ENCODE peak calls at places on chromosomes 7 and 10, in five cellular contexts. Q is left ventricle myocardium inferior, T is stomach, W is prostate gland, V is uterus. F is an unnamed sample.
A peak's percentile ranks its signal among the peaks of the same experiment; 100 is the strongest.

GRCh38 chr10:43846187-43846680 is 197.6 kb upstream of the ZNF32 start:
- DNase-seq in W (no peak), V (no peak), Q (peak; percentile 45), T (no peak), F (no peak)

GRCh38 chr7:129949292-129950133 is 3.2 kb downstream of the UBE2H start:
- DNase-seq in W (peak; percentile 25), T (no peak), V (no peak), Q (no peak), F (no peak)

GRCh38 chr7:44072364-44073231 is 7.2 kb upstream of the PGAM2 start:
- DNase-seq in T (peak; percentile 65), W (peak; percentile 31), V (peak; percentile 76), Q (peak; percentile 82), F (peak; percentile 70)

GRCh38 chr7:130995252-130996081 is 261.5 kb upstream of the KLF14 start:
- DNase-seq in W (peak; percentile 32), T (peak; percentile 65), Q (no peak), V (no peak), F (no peak)

GRCh38 chr7:128739990-128740682 is 977 bp downstream of the CALU start:
- DNase-seq in W (no peak), V (no peak), T (no peak), Q (no peak), F (no peak)

GRCh38 chr10:104340099-104340594 is 1.9 kb upstream of the ITPRIP start:
- DNase-seq in V (no peak), Q (no peak), W (no peak), T (no peak), F (no peak)

GRCh38 chr10:73576178-73576889 is 14.8 kb downstream of the USP54 start:
- DNase-seq in V (peak; percentile 32), T (peak; percentile 46), W (peak; percentile 76), Q (no peak), F (no peak)

GRCh38 chr7:92179393-92179924 is 517 bp upstream of the LRRD1 start:
- DNase-seq in W (no peak), V (no peak), Q (no peak), T (no peak), F (no peak)

GRCh38 chr7:33423646-33424020 is 294.3 kb downstream of the BBS9 start:
- DNase-seq in V (no peak), W (no peak), Q (no peak), T (no peak), F (no peak)

GRCh38 chr7:46215987-46216567 is 295.0 kb upstream of the IGFBP3 start:
- DNase-seq in W (peak; percentile 36), Q (peak; percentile 37), T (peak; percentile 67), V (no peak), F (peak; percentile 52)

GRCh38 chr7:156423876-156424275 is 216.7 kb upstream of the RNF32 start:
- DNase-seq in Q (no peak), T (no peak), W (no peak), V (no peak), F (no peak)

GRCh38 chr10:8044908-8045727 is 9.4 kb upstream of the GATA3 start:
- DNase-seq in Q (no peak), T (no peak), W (no peak), V (no peak), F (no peak)

GRCh38 chr7:539731-540411 is 20.2 kb upstream of the PDGFA start:
- DNase-seq in V (no peak), Q (no peak), W (peak; percentile 90), T (peak; percentile 56), F (peak; percentile 72)

GRCh38 chr10:776772-777171 is 87.3 kb upstream of the DIP2C start:
- DNase-seq in Q (no peak), T (peak; percentile 24), W (no peak), V (no peak), F (no peak)

GRCh38 chr7:51075681-51076580 is 240.7 kb downstream of the COBL start:
- DNase-seq in T (no peak), W (no peak), V (no peak), Q (no peak), F (no peak)

GRCh38 chr10:98528166-98528784 is 81.5 kb upstream of the HPS1 start:
- DNase-seq in W (no peak), V (no peak), Q (no peak), T (no peak), F (no peak)

GRCh38 chr7:34659676-34660075 is 1.7 kb downstream of the NPSR1 start:
- DNase-seq in T (no peak), V (no peak), W (no peak), Q (no peak), F (no peak)

GRCh38 chr10:75726522-75727493 is 295.4 kb downstream of the LRMDA start:
- DNase-seq in W (no peak), Q (no peak), V (no peak), T (no peak), F (no peak)

GRCh38 chr7:36082910-36083309 is 70.1 kb upstream of the EEPD1 start:
- DNase-seq in V (no peak), T (no peak), Q (no peak), W (no peak), F (no peak)

GRCh38 chr7:129492406-129492805 is 9.9 kb upstream of the SMKR1 start:
- DNase-seq in Q (no peak), W (no peak), T (no peak), V (no peak), F (no peak)

DNA sequence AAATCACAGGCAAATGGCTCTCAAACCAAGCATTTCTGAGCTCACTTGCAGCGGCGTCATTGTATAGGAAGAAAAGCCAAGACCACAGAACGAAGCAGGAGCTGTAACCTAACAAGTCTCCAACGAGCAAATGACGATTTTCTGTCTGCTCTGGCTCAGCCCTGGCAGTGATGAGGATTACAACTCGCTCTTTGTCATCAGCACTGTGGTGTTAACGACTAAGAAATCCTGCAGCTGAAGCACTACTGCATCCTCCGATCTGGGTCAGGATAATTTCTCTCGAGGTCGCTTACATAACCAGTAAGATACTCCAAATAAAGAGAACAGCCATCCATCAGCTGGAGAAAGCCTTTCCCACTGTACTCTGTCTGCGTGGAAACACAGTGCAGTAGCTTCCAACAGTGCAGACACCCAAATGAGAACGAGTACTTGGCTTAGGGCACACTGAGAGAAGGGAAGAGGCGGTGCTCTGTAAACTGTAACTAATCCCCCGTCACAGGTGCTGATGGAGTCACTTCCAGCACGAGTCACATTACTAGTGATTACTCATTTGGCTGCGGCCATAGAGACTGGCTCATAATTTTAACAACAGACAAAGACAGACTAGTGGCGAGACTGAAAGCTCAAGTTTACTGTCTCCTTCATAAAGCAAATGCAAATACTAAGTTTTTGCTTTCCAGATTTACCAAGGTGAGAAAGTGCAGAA is 135.8 kb downstream of the NRBF2 start:
- DNase-seq in Q (peak; percentile 65), T (peak; percentile 82), W (peak; percentile 92), V (peak; percentile 75), F (peak; percentile 70)
- TF ChIP-seq CTCF in Q (peak; percentile 59), T (peak; percentile 45), W (no peak), V (no peak), F (peak; percentile 32)

GRCh38 chr7:1604383-1604782 is 34.6 kb upstream of the PSMG3 start:
- DNase-seq in T (no peak), Q (no peak), V (no peak), W (no peak), F (no peak)

GRCh38 chr7:1607686-1608085 is 37.9 kb upstream of the PSMG3 start:
- DNase-seq in Q (no peak), W (no peak), V (no peak), T (no peak), F (no peak)

GRCh38 chr7:1608318-1608717 is 38.5 kb upstream of the PSMG3 start:
- DNase-seq in T (no peak), W (no peak), V (no peak), Q (no peak), F (no peak)

GRCh38 chr7:1610013-1610677 is 40.3 kb upstream of the PSMG3 start:
- DNase-seq in Q (no peak), V (no peak), W (no peak), T (no peak), F (no peak)

DNA sequence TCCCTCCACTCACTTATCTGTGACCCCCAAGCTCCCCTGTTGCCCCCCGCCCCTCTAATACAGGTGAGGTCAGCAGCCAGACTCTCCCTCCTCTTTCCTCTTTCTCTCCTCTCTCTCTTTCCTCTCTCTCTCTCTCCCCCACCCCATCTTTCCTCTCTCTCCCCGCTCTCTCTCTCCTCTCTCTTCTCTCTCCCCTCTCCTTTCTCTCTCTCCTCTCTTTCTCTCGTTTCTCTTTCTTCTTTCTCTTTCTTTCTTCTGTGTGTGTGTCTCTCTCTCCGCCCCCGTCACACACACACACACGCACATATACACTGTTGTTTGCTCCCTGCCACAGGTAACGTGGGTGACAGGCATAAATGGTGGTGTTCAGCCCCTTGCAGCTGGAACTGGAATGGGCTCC is 37.2 kb upstream of the PSMG3 start:
- DNase-seq in Q (no peak), W (no peak), V (no peak), T (no peak), F (no peak)
- H3K9me3 ChIP-seq in Q (no peaks in the 10 kb centered on the region), W (no peaks in the 10 kb centered on the region), V (no peaks in the 10 kb centered on the region), T (no peaks in the 10 kb centered on the region), F (no peaks in the 10 kb centered on the region)

GRCh38 chr7:39410582-39410981 is 155.6 kb upstream of the YAE1 start:
- DNase-seq in Q (no peak), T (no peak), W (no peak), V (no peak), F (no peak)

GRCh38 chr7:39416866-39417265 is 149.3 kb upstream of the YAE1 start:
- DNase-seq in W (no peak), Q (no peak), V (no peak), T (no peak), F (no peak)

GRCh38 chr7:39414669-39415035 is 151.6 kb upstream of the YAE1 start:
- DNase-seq in Q (no peak), V (no peak), W (no peak), T (no peak), F (no peak)

GRCh38 chr7:39415091-39415820 is 150.9 kb upstream of the YAE1 start:
- DNase-seq in T (no peak), V (no peak), Q (no peak), W (no peak), F (no peak)

DNA sequence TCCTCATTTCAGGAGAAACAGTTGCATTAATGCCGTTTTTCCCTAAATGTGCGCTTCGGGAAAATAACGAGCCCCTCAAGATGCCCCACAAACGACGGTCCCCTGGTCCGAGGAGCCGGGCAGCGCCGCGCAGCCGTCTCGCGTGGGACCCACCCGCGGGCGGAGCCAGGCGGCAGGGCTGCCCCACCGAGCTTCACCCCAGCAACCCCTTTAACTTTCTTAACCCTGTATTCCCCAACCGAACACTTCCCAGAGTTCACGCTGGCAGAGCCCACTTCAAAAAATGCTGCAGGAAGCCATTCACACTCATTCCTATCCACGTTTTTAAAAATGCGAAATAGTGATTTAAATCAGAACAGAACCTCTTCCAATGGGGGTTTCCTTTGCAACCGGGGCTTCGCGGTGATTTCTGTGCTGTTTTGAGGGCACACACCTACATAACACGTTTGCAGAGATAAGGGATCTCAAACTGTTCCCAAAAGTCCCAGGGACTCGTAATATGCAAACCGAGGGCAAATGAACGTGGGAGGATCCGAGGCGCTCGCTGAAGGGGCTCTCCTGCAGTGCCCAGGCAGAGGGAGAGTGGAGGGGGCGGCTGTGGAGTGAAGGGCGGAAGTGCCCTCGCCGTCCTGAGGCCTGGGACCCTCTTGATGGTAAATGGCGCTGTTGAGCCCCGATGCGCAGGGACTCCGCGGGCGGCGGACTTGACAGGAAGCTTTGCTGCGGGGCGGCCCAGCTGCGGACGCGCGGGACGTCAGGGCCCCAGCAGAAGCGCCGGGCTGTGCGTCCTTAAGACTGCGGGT is 152.1 kb upstream of the YAE1 start:
- DNase-seq in T (peak; percentile 50), Q (peak; percentile 34), V (no peak), W (peak; percentile 7), F (peak; percentile 61)
- TF ChIP-seq CTCF in T (no peak), Q (no peak), V (no peak), W (no peak), F (no peak)

DNA sequence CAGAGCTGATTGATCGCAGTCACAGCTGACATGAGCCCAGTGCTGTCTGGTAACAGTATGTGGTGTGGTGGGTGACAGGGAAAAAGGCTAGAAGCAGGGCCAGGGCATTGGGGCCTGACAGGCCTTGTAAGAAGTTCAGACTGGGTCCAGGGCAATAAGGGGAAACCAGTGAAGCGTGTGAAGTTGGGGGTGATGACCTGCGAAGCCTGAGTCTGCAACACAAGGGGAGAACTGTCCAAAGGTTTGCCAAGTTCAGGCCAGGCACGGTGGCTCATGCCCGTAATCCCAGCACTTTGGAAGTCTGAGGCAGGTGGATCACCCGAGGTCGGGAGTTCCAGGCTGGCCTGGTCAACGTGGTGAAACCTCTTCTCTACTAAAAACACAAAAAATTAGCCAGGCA is 983.9 kb upstream of the ZNF722 start:
- DNase-seq in V (no peak), T (no peak), Q (no peak), W (no peak), F (no peak)
- H3K9me3 ChIP-seq in V (no peaks in the 10 kb centered on the region), T (peaks cover 34% of the 10 kb centered on the region), Q (peaks cover 39% of the 10 kb centered on the region), W (no peaks in the 10 kb centered on the region), F (peaks cover 3% of the 10 kb centered on the region)

F was measured in lower lobe of right lung.